ENCODE peak calls at places on chromosomes 5 and 9, in five cellular contexts. N, V, Q, E and P are unnamed samples.

GRCh38 chr9:70805953-70806352 is 315.5 kb downstream of the TRPM3 start:
- DNase-seq in N (no peak), V (no peak), Q (no peak), E (no peak), P (no peak)

GRCh38 chr5:134101686-134102439 is 12.6 kb upstream of the TCF7 start:
- DNase-seq in N (peak), V (peak), Q (peak), E (peak), P (peak)

GRCh38 chr9:94167055-94167346 is 82.7 kb downstream of the PTPDC1 start:
- DNase-seq in N (peak), V (no peak), Q (no peak), E (no peak), P (no peak)

GRCh38 chr5:96933764-96934163 is 2.1 kb upstream of the LNPEP start:
- DNase-seq in N (no peak), V (no peak), Q (peak), E (no peak), P (no peak)

GRCh38 chr9:68530618-68531017 is 10.1 kb downstream of the TMEM252 start:
- DNase-seq in N (no peak), V (no peak), Q (no peak), E (peak), P (peak)

GRCh38 chr9:70347046-70347445 is 67.4 kb downstream of the KLF9 start:
- DNase-seq in N (no peak), V (no peak), Q (no peak), E (no peak), P (no peak)

GRCh38 chr5:176986280-176986679 is 20.3 kb downstream of the UIMC1 start:
- DNase-seq in N (no peak), V (no peak), Q (no peak), E (no peak), P (no peak)

GRCh38 chr5:179837076-179838011 is 16.6 kb downstream of the SQSTM1 start:
- DNase-seq in N (no peak), V (no peak), Q (no peak), E (no peak), P (no peak)

GRCh38 chr9:83023151-83023550 is 39.8 kb downstream of the RASEF start:
- DNase-seq in N (no peak), V (no peak), Q (no peak), E (no peak), P (no peak)